ENCODE peak calls at places on chromosomes 3 and 15, in seven cellular contexts. One of them, this sample, is unnamed.

GRCh38 chr15:73328149-73328820 is 40.5 kb downstream of the HCN4 start:
- DNase-seq in retinal pigment epithelial cell: no peak
- DNase-seq in spleen: peak
- DNase-seq in fibroblast of lung: no peak
- DNase-seq in choroid plexus epithelial cell: no peak
- DNase-seq in fibroblast of pulmonary artery: no peak
- DNase-seq in left lung: no peak
- DNase-seq in this sample: no peak

GRCh38 chr3:49377483-49377882 is 19.3 kb upstream of the GPX1 start:
- DNase-seq in spleen: no peak
- DNase-seq in choroid plexus epithelial cell: peak
- DNase-seq in retinal pigment epithelial cell: no peak
- DNase-seq in fibroblast of lung: no peak
- DNase-seq in left lung: no peak
- DNase-seq in fibroblast of pulmonary artery: peak
- DNase-seq in this sample: peak

GRCh38 chr3:14520967-14521366 is 19.2 kb downstream of the GRIP2 start:
- DNase-seq in spleen: no peak
- DNase-seq in fibroblast of lung: no peak
- DNase-seq in retinal pigment epithelial cell: no peak
- DNase-seq in fibroblast of pulmonary artery: no peak
- DNase-seq in choroid plexus epithelial cell: no peak
- DNase-seq in left lung: no peak
- DNase-seq in this sample: no peak

GRCh38 chr3:9914559-9915251 is 2.2 kb upstream of the IL17RC start:
- DNase-seq in retinal pigment epithelial cell: no peak
- DNase-seq in left lung: no peak
- DNase-seq in fibroblast of pulmonary artery: no peak
- DNase-seq in spleen: peak
- DNase-seq in choroid plexus epithelial cell: no peak
- DNase-seq in fibroblast of lung: no peak
- DNase-seq in this sample: no peak

GRCh38 chr3:171116365-171116764 is 89.8 kb upstream of the SLC2A2 start:
- DNase-seq in fibroblast of pulmonary artery: peak
- DNase-seq in fibroblast of lung: peak
- DNase-seq in spleen: no peak
- DNase-seq in choroid plexus epithelial cell: no peak
- DNase-seq in left lung: no peak
- DNase-seq in retinal pigment epithelial cell: peak
- DNase-seq in this sample: peak

GRCh38 chr3:184320099-184320445 is 5.7 kb downstream of the EIF4G1 start:
- DNase-seq in choroid plexus epithelial cell: peak
- DNase-seq in fibroblast of pulmonary artery: peak
- DNase-seq in fibroblast of lung: peak
- DNase-seq in spleen: peak
- DNase-seq in retinal pigment epithelial cell: peak
- DNase-seq in left lung: peak
- DNase-seq in this sample: peak

GRCh38 chr15:60005352-60006202 is 1.5 kb downstream of the FOXB1 start:
- DNase-seq in left lung: no peak
- DNase-seq in fibroblast of lung: no peak
- DNase-seq in fibroblast of pulmonary artery: no peak
- DNase-seq in spleen: peak
- DNase-seq in choroid plexus epithelial cell: no peak
- DNase-seq in retinal pigment epithelial cell: no peak
- DNase-seq in this sample: no peak

GRCh38 chr15:59501531-59502113 is 63.6 kb downstream of the FAM81A start:
- DNase-seq in fibroblast of pulmonary artery: peak
- DNase-seq in fibroblast of lung: peak
- DNase-seq in left lung: no peak
- DNase-seq in choroid plexus epithelial cell: peak
- DNase-seq in retinal pigment epithelial cell: no peak
- DNase-seq in spleen: no peak
- DNase-seq in this sample: peak

GRCh38 chr3:28980631-28981030 is 300.2 kb upstream of the RBMS3 start:
- DNase-seq in spleen: no peak
- DNase-seq in left lung: no peak
- DNase-seq in choroid plexus epithelial cell: no peak
- DNase-seq in fibroblast of pulmonary artery: no peak
- DNase-seq in retinal pigment epithelial cell: no peak
- DNase-seq in fibroblast of lung: no peak
- DNase-seq in this sample: no peak

GRCh38 chr3:122794483-122794778 is 438 bp upstream of the SLC49A4 start:
- DNase-seq in fibroblast of lung: peak
- DNase-seq in left lung: no peak
- DNase-seq in spleen: no peak
- DNase-seq in fibroblast of pulmonary artery: no peak
- DNase-seq in retinal pigment epithelial cell: peak
- DNase-seq in choroid plexus epithelial cell: no peak
- DNase-seq in this sample: peak

GRCh38 chr3:51719413-51720025 is 12.7 kb downstream of the GRM2 start:
- DNase-seq in fibroblast of pulmonary artery: no peak
- DNase-seq in retinal pigment epithelial cell: no peak
- DNase-seq in left lung: no peak
- DNase-seq in fibroblast of lung: no peak
- DNase-seq in choroid plexus epithelial cell: no peak
- DNase-seq in spleen: no peak
- DNase-seq in this sample: no peak

GRCh38 chr3:14256561-14257342 is 78.1 kb downstream of the LSM3 start:
- DNase-seq in choroid plexus epithelial cell: no peak
- DNase-seq in spleen: no peak
- DNase-seq in fibroblast of pulmonary artery: no peak
- DNase-seq in retinal pigment epithelial cell: no peak
- DNase-seq in fibroblast of lung: no peak
- DNase-seq in left lung: no peak
- DNase-seq in this sample: no peak

GRCh38 chr3:141659821-141660597 is 78.1 kb upstream of the RNF7 start:
- DNase-seq in left lung: peak
- DNase-seq in retinal pigment epithelial cell: no peak
- DNase-seq in fibroblast of pulmonary artery: no peak
- DNase-seq in spleen: peak
- DNase-seq in choroid plexus epithelial cell: peak
- DNase-seq in fibroblast of lung: peak
- DNase-seq in this sample: peak

GRCh38 chr3:47791193-47791855 is 9.6 kb upstream of the SMARCC1 start:
- DNase-seq in choroid plexus epithelial cell: no peak
- DNase-seq in spleen: peak
- DNase-seq in retinal pigment epithelial cell: no peak
- DNase-seq in fibroblast of lung: no peak
- DNase-seq in left lung: no peak
- DNase-seq in fibroblast of pulmonary artery: no peak
- DNase-seq in this sample: no peak

GRCh38 chr3:112200317-112200666 is 67.2 kb upstream of the GCSAM start:
- DNase-seq in choroid plexus epithelial cell: no peak
- DNase-seq in retinal pigment epithelial cell: no peak
- DNase-seq in spleen: no peak
- DNase-seq in left lung: no peak
- DNase-seq in fibroblast of lung: no peak
- DNase-seq in fibroblast of pulmonary artery: no peak
- DNase-seq in this sample: no peak

GRCh38 chr3:129228891-129229585 is 20.4 kb upstream of the COPG1 start:
- DNase-seq in fibroblast of pulmonary artery: peak
- DNase-seq in fibroblast of lung: peak
- DNase-seq in choroid plexus epithelial cell: peak
- DNase-seq in left lung: no peak
- DNase-seq in spleen: peak
- DNase-seq in retinal pigment epithelial cell: peak
- DNase-seq in this sample: peak

GRCh38 chr3:123935830-123936229 is 25.2 kb downstream of the CCDC14 start:
- DNase-seq in retinal pigment epithelial cell: no peak
- DNase-seq in fibroblast of pulmonary artery: no peak
- DNase-seq in spleen: no peak
- DNase-seq in choroid plexus epithelial cell: no peak
- DNase-seq in left lung: no peak
- DNase-seq in fibroblast of lung: no peak
- DNase-seq in this sample: no peak

GRCh38 chr3:123936400-123936799 is 24.6 kb downstream of the CCDC14 start:
- DNase-seq in choroid plexus epithelial cell: no peak
- DNase-seq in fibroblast of lung: no peak
- DNase-seq in left lung: no peak
- DNase-seq in retinal pigment epithelial cell: no peak
- DNase-seq in spleen: no peak
- DNase-seq in fibroblast of pulmonary artery: no peak
- DNase-seq in this sample: no peak

GRCh38 chr3:123939706-123940105 is 21.3 kb downstream of the CCDC14 start:
- DNase-seq in retinal pigment epithelial cell: no peak
- DNase-seq in left lung: no peak
- DNase-seq in fibroblast of pulmonary artery: no peak
- DNase-seq in choroid plexus epithelial cell: no peak
- DNase-seq in fibroblast of lung: no peak
- DNase-seq in spleen: no peak
- DNase-seq in this sample: no peak

DNA sequence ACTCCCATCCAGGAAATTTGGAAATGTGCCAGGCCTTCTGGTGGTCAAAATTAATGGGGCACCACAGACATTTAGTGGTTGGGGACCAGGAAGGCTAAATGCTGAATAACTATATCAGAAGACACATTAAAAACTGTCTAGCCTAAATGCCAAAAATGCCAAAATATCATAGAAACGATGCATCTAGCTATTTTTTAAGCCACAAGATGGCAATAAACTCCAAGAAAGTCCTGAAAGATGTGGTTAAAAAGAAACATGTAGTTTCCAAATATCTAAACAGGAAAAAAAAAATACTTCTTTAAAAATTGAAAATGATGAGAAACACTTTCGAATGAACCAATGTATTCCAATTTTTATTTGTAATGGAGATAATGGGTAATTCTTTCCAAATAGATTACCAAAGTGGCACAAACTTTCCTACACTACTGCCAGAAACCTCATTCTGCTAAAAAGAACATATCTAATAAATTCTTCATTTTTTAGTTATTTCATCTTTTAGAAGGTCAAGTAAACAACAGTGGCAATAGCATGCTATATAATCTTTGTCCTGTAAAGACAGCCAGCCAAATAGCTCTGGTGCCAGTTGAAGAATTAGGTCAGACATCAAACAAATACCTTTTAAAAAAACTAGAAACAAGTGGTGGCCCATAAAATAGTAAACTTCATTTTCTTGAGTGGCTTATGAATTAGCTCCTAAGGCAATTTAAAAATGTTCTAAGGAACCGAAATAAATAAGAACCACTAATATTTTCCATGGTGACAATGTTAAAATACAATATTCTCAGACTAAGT is 19.7 kb downstream of the CCDC14 start:
- DNase-seq in fibroblast of pulmonary artery: peak
- DNase-seq in choroid plexus epithelial cell: peak
- DNase-seq in retinal pigment epithelial cell: no peak
- DNase-seq in spleen: no peak
- DNase-seq in left lung: no peak
- DNase-seq in fibroblast of lung: peak
- DNase-seq in this sample: peak
- TF ChIP-seq CTCF in fibroblast of pulmonary artery: peak
- TF ChIP-seq CTCF in choroid plexus epithelial cell: peak
- TF ChIP-seq CTCF in retinal pigment epithelial cell: peak
- TF ChIP-seq CTCF in spleen: no peak
- TF ChIP-seq CTCF in left lung: no peak
- TF ChIP-seq CTCF in fibroblast of lung: peak
- TF ChIP-seq CTCF in this sample: no peak

DNA sequence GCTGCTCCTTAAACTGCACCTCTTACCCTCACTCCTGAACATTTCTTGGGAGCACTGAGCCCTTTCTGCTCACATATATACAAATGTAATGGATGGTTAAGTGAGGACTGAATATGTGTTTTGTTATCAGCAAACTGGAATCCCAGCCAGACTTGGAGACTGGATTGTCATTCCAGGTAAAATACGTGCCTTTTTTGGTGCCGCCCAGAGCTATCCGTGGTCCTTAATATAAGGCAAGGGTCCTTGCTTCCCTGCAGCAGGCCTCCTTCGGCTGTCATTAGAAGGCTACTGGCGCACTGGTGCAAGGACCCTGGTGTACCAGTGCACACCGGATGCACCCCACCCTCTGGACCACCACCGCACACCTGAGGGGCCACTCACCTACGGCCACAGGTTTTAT is 1.1 kb upstream of the GABRB3 start:
- DNase-seq in fibroblast of pulmonary artery: no peak
- DNase-seq in choroid plexus epithelial cell: no peak
- DNase-seq in retinal pigment epithelial cell: no peak
- DNase-seq in fibroblast of lung: no peak
- DNase-seq in left lung: no peak
- DNase-seq in spleen: no peak
- DNase-seq in this sample: no peak
- H3K4me3 ChIP-seq in fibroblast of pulmonary artery: no peak
- H3K4me3 ChIP-seq in choroid plexus epithelial cell: no peak
- H3K4me3 ChIP-seq in retinal pigment epithelial cell: no peak
- H3K4me3 ChIP-seq in fibroblast of lung: no peak
- H3K4me3 ChIP-seq in left lung: no peak
- H3K4me3 ChIP-seq in spleen: no peak
- H3K4me3 ChIP-seq in this sample: no peak

DNA sequence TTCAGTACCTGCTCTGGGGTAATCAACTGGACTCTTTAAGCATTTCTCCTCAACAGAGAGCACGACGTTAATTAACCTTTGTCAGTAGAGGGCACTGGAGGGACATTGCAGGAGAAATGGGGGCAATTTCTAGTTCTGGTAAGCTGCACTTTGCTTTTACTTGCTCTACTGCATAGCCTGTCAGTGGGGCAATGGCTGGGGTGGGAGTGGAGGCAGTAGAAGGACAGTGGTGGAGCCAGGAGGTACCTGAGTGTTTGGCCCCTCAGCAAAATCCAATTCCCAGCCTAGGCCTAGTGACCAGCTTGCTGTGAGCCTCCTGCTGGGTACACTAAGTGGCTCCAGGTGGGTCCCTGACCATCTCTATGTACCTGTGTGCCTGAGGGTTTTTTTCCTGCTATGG is 18.3 kb upstream of the MED12L start:
- DNase-seq in retinal pigment epithelial cell: no peak
- DNase-seq in choroid plexus epithelial cell: no peak
- DNase-seq in left lung: no peak
- DNase-seq in fibroblast of pulmonary artery: peak
- DNase-seq in fibroblast of lung: peak
- DNase-seq in spleen: no peak
- DNase-seq in this sample: peak
- TF ChIP-seq CTCF in retinal pigment epithelial cell: peak
- TF ChIP-seq CTCF in choroid plexus epithelial cell: peak
- TF ChIP-seq CTCF in left lung: no peak
- TF ChIP-seq CTCF in fibroblast of pulmonary artery: peak
- TF ChIP-seq CTCF in fibroblast of lung: no peak
- TF ChIP-seq CTCF in spleen: no peak
- TF ChIP-seq CTCF in this sample: peak

DNA sequence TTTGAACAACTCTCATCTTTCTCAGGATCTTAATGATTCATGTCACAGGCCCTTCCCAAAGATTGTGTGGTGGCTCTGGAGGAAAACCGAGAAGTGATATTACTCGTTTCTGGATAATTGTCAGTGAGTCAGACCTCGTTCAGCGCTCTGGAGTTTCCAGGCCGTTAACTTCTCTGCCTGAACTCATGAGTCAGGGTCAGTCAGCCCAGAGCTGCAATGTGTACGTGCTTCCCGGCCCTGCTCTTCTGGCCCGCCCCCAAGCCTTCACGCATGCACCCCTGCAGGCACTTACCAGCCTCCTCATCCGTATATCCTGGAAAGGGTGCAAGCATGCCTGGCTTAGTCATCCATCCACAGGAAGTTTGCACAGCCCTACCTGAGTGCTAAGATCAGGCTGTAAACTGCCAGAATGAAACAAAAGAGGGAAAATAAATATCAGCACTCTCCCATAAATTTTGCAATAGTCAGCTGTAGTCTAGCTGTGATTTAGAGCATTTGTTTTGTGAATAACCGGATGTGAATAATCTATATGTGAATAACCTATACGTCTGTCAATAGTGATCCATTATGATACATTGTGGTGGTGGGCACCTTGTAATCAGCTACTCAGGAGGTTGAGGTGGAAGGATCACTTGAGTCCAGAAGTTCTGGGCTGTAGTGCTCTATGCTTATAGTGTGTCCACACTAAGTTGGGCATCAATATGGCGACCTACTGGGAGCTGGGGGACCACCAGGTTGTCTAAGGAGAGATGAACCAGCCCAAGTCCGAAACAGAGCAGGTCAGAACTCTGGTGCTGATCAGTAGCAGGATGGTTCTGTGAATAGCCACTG is 35.3 kb upstream of the SEMA4B start:
- DNase-seq in choroid plexus epithelial cell: peak
- DNase-seq in left lung: peak
- DNase-seq in fibroblast of lung: peak
- DNase-seq in spleen: no peak
- DNase-seq in fibroblast of pulmonary artery: peak
- DNase-seq in retinal pigment epithelial cell: peak
- DNase-seq in this sample: peak
- H3K4me3 ChIP-seq in choroid plexus epithelial cell: no peak
- H3K4me3 ChIP-seq in left lung: no peak
- H3K4me3 ChIP-seq in fibroblast of lung: no peak
- H3K4me3 ChIP-seq in spleen: no peak
- H3K4me3 ChIP-seq in fibroblast of pulmonary artery: no peak
- H3K4me3 ChIP-seq in retinal pigment epithelial cell: no peak
- H3K4me3 ChIP-seq in this sample: no peak

This sample was measured in cardiac fibroblast.